ENCODE peak calls at places on chromosome 1, in six cellular contexts. One of them, this sample, is unnamed.
A peak's percentile ranks its signal among the peaks of the same experiment; 100 is the strongest.

GRCh38 chr1:30885580-30886513 is 22.7 kb downstream of the SDC3 start:
- DNase-seq in lung: no peak
- DNase-seq in BJ: no peak
- DNase-seq in breast epithelium: peak; percentile 83
- DNase-seq in lower lobe of right lung: no peak
- DNase-seq in heart right ventricle: no peak
- DNase-seq in this sample: no peak

GRCh38 chr1:151494741-151495281 is 16.4 kb upstream of the CGN start:
- DNase-seq in lung: no peak
- DNase-seq in BJ: peak; percentile 47
- DNase-seq in breast epithelium: no peak
- DNase-seq in lower lobe of right lung: no peak
- DNase-seq in heart right ventricle: no peak
- DNase-seq in this sample: no peak

GRCh38 chr1:192852001-192852400 is 43.2 kb downstream of the RGS2 start:
- DNase-seq in lung: no peak
- DNase-seq in BJ: no peak
- DNase-seq in breast epithelium: no peak
- DNase-seq in lower lobe of right lung: no peak
- DNase-seq in heart right ventricle: no peak
- DNase-seq in this sample: no peak

GRCh38 chr1:42747125-42747524 is 7.1 kb upstream of the CLDN19 start:
- DNase-seq in lung: no peak
- DNase-seq in BJ: no peak
- DNase-seq in breast epithelium: no peak
- DNase-seq in lower lobe of right lung: no peak
- DNase-seq in heart right ventricle: peak; percentile 52
- DNase-seq in this sample: no peak

GRCh38 chr1:43541721-43542401 is 11.2 kb downstream of the PTPRF start:
- DNase-seq in lung: peak; percentile 77
- DNase-seq in BJ: no peak
- DNase-seq in breast epithelium: peak; percentile 91
- DNase-seq in lower lobe of right lung: peak; percentile 79
- DNase-seq in heart right ventricle: peak; percentile 72
- DNase-seq in this sample: peak; percentile 85

GRCh38 chr1:65309317-65310077 is at the start of gene DNAJC6:
- DNase-seq in lung: peak; percentile 62
- DNase-seq in BJ: peak; percentile 9
- DNase-seq in breast epithelium: no peak
- DNase-seq in lower lobe of right lung: peak; percentile 75
- DNase-seq in heart right ventricle: peak; percentile 73
- DNase-seq in this sample: peak; percentile 5

GRCh38 chr1:182552527-182552926 is 36.5 kb downstream of the RNASEL start:
- DNase-seq in lung: no peak
- DNase-seq in BJ: no peak
- DNase-seq in breast epithelium: no peak
- DNase-seq in lower lobe of right lung: no peak
- DNase-seq in heart right ventricle: no peak
- DNase-seq in this sample: no peak

GRCh38 chr1:63753591-63753990 is 20.2 kb upstream of the ROR1 start:
- DNase-seq in lung: no peak
- DNase-seq in BJ: no peak
- DNase-seq in breast epithelium: no peak
- DNase-seq in lower lobe of right lung: no peak
- DNase-seq in heart right ventricle: no peak
- DNase-seq in this sample: no peak

GRCh38 chr1:2946999-2947650 is 74.1 kb upstream of the ACTRT2 start:
- DNase-seq in lung: no peak
- DNase-seq in BJ: no peak
- DNase-seq in breast epithelium: no peak
- DNase-seq in lower lobe of right lung: peak; percentile 38
- DNase-seq in heart right ventricle: no peak
- DNase-seq in this sample: no peak

GRCh38 chr1:208205216-208206013 is 38.8 kb downstream of the PLXNA2 start:
- DNase-seq in lung: no peak
- DNase-seq in BJ: no peak
- DNase-seq in breast epithelium: no peak
- DNase-seq in lower lobe of right lung: no peak
- DNase-seq in heart right ventricle: no peak
- DNase-seq in this sample: no peak

GRCh38 chr1:54955359-54955758 is 25.1 kb upstream of the TMEM61 start:
- DNase-seq in lung: no peak
- DNase-seq in BJ: no peak
- DNase-seq in breast epithelium: no peak
- DNase-seq in lower lobe of right lung: no peak
- DNase-seq in heart right ventricle: no peak
- DNase-seq in this sample: no peak

GRCh38 chr1:50368179-50369007 is 54.9 kb downstream of the DMRTA2 start:
- DNase-seq in lung: peak; percentile 38
- DNase-seq in BJ: no peak
- DNase-seq in breast epithelium: no peak
- DNase-seq in lower lobe of right lung: no peak
- DNase-seq in heart right ventricle: no peak
- DNase-seq in this sample: no peak

GRCh38 chr1:145918992-145919939 is 749 bp upstream of the PEX11B start:
- DNase-seq in lung: peak; percentile 73
- DNase-seq in BJ: no peak
- DNase-seq in breast epithelium: peak; percentile 54
- DNase-seq in lower lobe of right lung: peak; percentile 83
- DNase-seq in heart right ventricle: peak; percentile 57
- DNase-seq in this sample: peak; percentile 58

GRCh38 chr1:37501661-37502060 is 12.9 kb downstream of the MEAF6 start:
- DNase-seq in lung: no peak
- DNase-seq in BJ: no peak
- DNase-seq in breast epithelium: no peak
- DNase-seq in lower lobe of right lung: no peak
- DNase-seq in heart right ventricle: no peak
- DNase-seq in this sample: no peak

GRCh38 chr1:37502104-37502503 is 12.5 kb downstream of the MEAF6 start:
- DNase-seq in lung: no peak
- DNase-seq in BJ: no peak
- DNase-seq in breast epithelium: no peak
- DNase-seq in lower lobe of right lung: no peak
- DNase-seq in heart right ventricle: no peak
- DNase-seq in this sample: no peak

GRCh38 chr1:37509181-37509580 is 5.4 kb downstream of the MEAF6 start:
- DNase-seq in lung: no peak
- DNase-seq in BJ: no peak
- DNase-seq in breast epithelium: no peak
- DNase-seq in lower lobe of right lung: no peak
- DNase-seq in heart right ventricle: no peak
- DNase-seq in this sample: no peak

DNA sequence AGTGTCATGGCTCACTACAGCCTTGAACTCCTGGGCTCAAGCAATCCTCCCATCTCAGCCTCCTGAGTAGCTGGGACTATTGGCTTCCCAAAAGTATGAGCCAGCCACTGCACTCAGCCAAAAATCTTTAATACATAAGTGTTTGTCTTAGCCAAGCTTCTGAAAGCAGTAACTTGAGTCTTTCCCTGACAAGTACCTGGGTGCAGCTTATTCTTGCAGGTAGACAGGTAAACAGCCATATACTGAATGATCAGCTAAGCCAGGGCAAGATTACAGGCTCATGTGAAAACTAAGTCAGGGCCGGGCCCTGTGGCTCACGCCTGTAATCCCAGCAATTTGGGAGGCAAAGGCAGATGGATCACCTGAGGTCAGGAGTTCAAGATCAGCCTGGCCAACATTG is 7.8 kb downstream of the MEAF6 start:
- DNase-seq in lung: no peak
- DNase-seq in BJ: no peak
- DNase-seq in breast epithelium: no peak
- DNase-seq in lower lobe of right lung: no peak
- DNase-seq in heart right ventricle: no peak
- DNase-seq in this sample: no peak
- H3K36me3 ChIP-seq in lung: peaks cover 28% of the 10 kb centered on the region
- H3K36me3 ChIP-seq in BJ: peaks cover 8% of the 10 kb centered on the region
- H3K36me3 ChIP-seq in breast epithelium: no peaks in the 10 kb centered on the region
- H3K36me3 ChIP-seq in lower lobe of right lung: peaks cover 90% of the 10 kb centered on the region
- H3K36me3 ChIP-seq in heart right ventricle: peaks cover 98% of the 10 kb centered on the region
- H3K36me3 ChIP-seq in this sample: peaks cover 43% of the 10 kb centered on the region

GRCh38 chr1:6275826-6276764 is 15.2 kb upstream of the GPR153 start:
- DNase-seq in lung: no peak
- DNase-seq in BJ: peak; percentile 68
- DNase-seq in breast epithelium: no peak
- DNase-seq in lower lobe of right lung: no peak
- DNase-seq in heart right ventricle: peak; percentile 67
- DNase-seq in this sample: peak; percentile 55
- H3K4me3 ChIP-seq in lung: no peak overlapping the region
- H3K4me3 ChIP-seq in BJ: peak overlapping the region; percentile 22
- H3K4me3 ChIP-seq in breast epithelium: no peak overlapping the region
- H3K4me3 ChIP-seq in lower lobe of right lung: peak overlapping the region; percentile 11
- H3K4me3 ChIP-seq in heart right ventricle: peak overlapping the region; percentile 8
- H3K4me3 ChIP-seq in this sample: peak overlapping the region; percentile 46

DNA sequence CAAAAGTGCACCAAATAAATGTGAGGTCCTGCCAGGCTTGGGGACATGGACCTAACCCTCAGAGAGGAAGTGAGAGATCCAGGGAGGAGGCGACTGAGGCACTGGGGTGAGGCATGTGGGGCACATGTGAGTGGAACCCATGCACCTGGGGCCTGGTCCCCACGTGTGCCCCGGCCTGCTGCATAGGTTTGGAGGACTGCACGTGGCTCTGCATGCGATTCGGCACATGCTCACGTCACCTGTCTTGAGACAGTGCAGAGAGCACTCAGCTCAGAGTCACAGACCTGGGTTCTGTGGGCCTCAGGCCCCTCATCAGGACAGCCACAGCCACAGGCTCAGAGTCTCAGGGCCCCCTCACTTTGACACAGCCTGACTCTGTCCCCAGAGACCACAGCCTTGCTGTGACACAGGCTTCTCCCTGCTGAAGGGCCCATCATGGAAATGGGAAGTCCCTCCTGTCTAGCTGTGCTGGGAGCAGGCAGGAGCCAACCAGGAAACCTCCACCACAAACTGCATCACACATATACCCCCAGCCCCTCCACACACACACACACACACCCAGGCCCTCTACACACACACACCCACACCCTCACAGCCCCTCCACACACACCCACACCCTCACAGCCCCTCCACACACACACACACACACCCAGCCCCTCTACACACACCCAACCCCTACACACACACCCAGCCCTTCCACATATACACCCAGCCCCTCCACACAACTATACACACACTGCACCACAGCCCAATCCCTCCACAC is 48.2 kb downstream of the SLC9A1 start:
- DNase-seq in lung: no peak
- DNase-seq in BJ: no peak
- DNase-seq in breast epithelium: no peak
- DNase-seq in lower lobe of right lung: no peak
- DNase-seq in heart right ventricle: no peak
- DNase-seq in this sample: no peak
- H3K36me3 ChIP-seq in lung: peaks cover 40% of the 10 kb centered on the region
- H3K36me3 ChIP-seq in BJ: peaks cover 8% of the 10 kb centered on the region
- H3K36me3 ChIP-seq in breast epithelium: no peaks in the 10 kb centered on the region
- H3K36me3 ChIP-seq in lower lobe of right lung: peaks cover 49% of the 10 kb centered on the region
- H3K36me3 ChIP-seq in heart right ventricle: peaks cover 58% of the 10 kb centered on the region
- H3K36me3 ChIP-seq in this sample: no peaks in the 10 kb centered on the region

DNA sequence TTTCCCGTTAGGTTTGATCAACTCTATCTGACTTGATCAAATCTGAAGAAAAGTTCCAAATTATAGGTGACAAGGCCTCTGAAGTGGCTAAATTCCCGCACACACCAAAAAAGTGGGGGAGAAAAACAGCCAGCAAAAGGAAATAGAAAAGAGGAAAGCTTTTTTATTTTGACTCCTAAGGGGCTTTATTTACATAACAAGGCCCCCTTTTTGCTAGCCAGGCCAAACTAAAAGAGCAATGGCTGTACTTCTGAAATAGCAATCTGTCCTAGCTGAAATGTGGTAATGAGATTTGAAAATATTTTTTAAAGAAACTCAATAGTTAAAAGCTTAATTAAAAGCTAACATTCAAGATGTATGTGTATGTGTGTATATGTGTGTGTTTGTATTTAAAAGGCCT is 311.5 kb upstream of the POGK start:
- DNase-seq in lung: no peak
- DNase-seq in BJ: no peak
- DNase-seq in breast epithelium: no peak
- DNase-seq in lower lobe of right lung: no peak
- DNase-seq in heart right ventricle: no peak
- DNase-seq in this sample: no peak
- H3K4me3 ChIP-seq in lung: no peak overlapping the region
- H3K4me3 ChIP-seq in BJ: no peak overlapping the region
- H3K4me3 ChIP-seq in breast epithelium: no peak overlapping the region
- H3K4me3 ChIP-seq in lower lobe of right lung: no peak overlapping the region
- H3K4me3 ChIP-seq in heart right ventricle: no peak overlapping the region
- H3K4me3 ChIP-seq in this sample: no peak overlapping the region

GRCh38 chr1:228141082-228141870 is 1.2 kb downstream of the GUK1 start:
- DNase-seq in lung: no peak
- DNase-seq in BJ: no peak
- DNase-seq in breast epithelium: peak; percentile 79
- DNase-seq in lower lobe of right lung: peak; percentile 55
- DNase-seq in heart right ventricle: peak; percentile 67
- DNase-seq in this sample: no peak

GRCh38 chr1:228139406-228139930 is 611 bp upstream of the GUK1 start:
- DNase-seq in lung: no peak
- DNase-seq in BJ: no peak
- DNase-seq in breast epithelium: no peak
- DNase-seq in lower lobe of right lung: no peak
- DNase-seq in heart right ventricle: no peak
- DNase-seq in this sample: no peak

GRCh38 chr1:228141871-228142615 is 2.0 kb downstream of the GUK1 start:
- DNase-seq in lung: no peak
- DNase-seq in BJ: no peak
- DNase-seq in breast epithelium: no peak
- DNase-seq in lower lobe of right lung: no peak
- DNase-seq in heart right ventricle: peak; percentile 20
- DNase-seq in this sample: no peak

GRCh38 chr1:228140724-228141081 is 624 bp downstream of the GUK1 start:
- DNase-seq in lung: no peak
- DNase-seq in BJ: no peak
- DNase-seq in breast epithelium: no peak
- DNase-seq in lower lobe of right lung: no peak
- DNase-seq in heart right ventricle: no peak
- DNase-seq in this sample: no peak

GRCh38 chr1:228139931-228140723 is at the start of gene GUK1:
- DNase-seq in lung: peak; percentile 100
- DNase-seq in BJ: peak; percentile 98
- DNase-seq in breast epithelium: peak; percentile 100
- DNase-seq in lower lobe of right lung: peak; percentile 100
- DNase-seq in heart right ventricle: peak; percentile 100
- DNase-seq in this sample: peak; percentile 100
- H3K36me3 ChIP-seq in lung: peaks cover 13% of the 10 kb centered on the region
- H3K36me3 ChIP-seq in BJ: peaks cover 8% of the 10 kb centered on the region
- H3K36me3 ChIP-seq in breast epithelium: no peaks in the 10 kb centered on the region
- H3K36me3 ChIP-seq in lower lobe of right lung: peaks cover 11% of the 10 kb centered on the region
- H3K36me3 ChIP-seq in heart right ventricle: peaks cover 15% of the 10 kb centered on the region
- H3K36me3 ChIP-seq in this sample: no peaks in the 10 kb centered on the region